ENCODE peak calls at places on chromosomes 16 and 17, in nine cellular contexts. N is putamen; W is lower leg skin; G is GM19239; J is AG04450; X is stimulated activated CD8-positive, alpha-beta memory T cell treated with anti-CD3 and anti-CD28 coated beads, Interleukin-12 subunit alpha, Interleukin-12 subunit beta, amount 100 ng/mL, for 1 hour; B is activated CD4-positive, CD25-positive, alpha-beta regulatory T cell treated with anti-CD3 and anti-CD28 coated beads, Interleukin-2, amount 50 U/mL, for 16 hours; I is sciatic nerve; S is left colon. T is an unnamed sample.

GRCh38 chr16:66580605-66581209 is 1.4 kb downstream of the CMTM2 start:
- DNase-seq in G (no peak), S (no peak), B (no peak), I (no peak), X (no peak), W (no peak), J (peak; percentile 53), N (no peak), T (no peak)

GRCh38 chr16:66240088-66240487 is 126.4 kb upstream of the CDH5 start:
- DNase-seq in W (no peak), X (no peak), J (no peak), I (no peak), N (no peak), S (no peak), G (no peak), B (no peak), T (no peak)

GRCh38 chr17:57369509-57369945 is 113.2 kb downstream of the MSI2 start:
- DNase-seq in N (no peak), S (no peak), G (no peak), X (no peak), I (no peak), J (no peak), W (no peak), B (no peak), T (no peak)

GRCh38 chr17:48722201-48722907 is at the start of gene PRAC1:
- DNase-seq in X (no peak), J (no peak), N (no peak), G (no peak), S (peak; percentile 93), W (no peak), I (no peak), B (no peak), T (no peak)

GRCh38 chr17:50123649-50124349 is 6.2 kb downstream of the SAMD14 start:
- DNase-seq in J (no peak), X (no peak), W (no peak), G (no peak), I (no peak), S (no peak), B (no peak), N (no peak), T (no peak)

GRCh38 chr17:43854498-43854897 is 7.5 kb downstream of the CD300LG start:
- DNase-seq in I (no peak), G (no peak), N (no peak), S (no peak), J (no peak), B (no peak), W (no peak), X (no peak), T (no peak)

GRCh38 chr16:51062039-51062438 is 89.0 kb downstream of the SALL1 start:
- DNase-seq in X (no peak), J (no peak), I (no peak), G (no peak), W (no peak), S (no peak), B (no peak), N (no peak), T (no peak)

GRCh38 chr17:69581061-69581955 is 166.8 kb downstream of the MAP2K6 start:
- DNase-seq in S (no peak), G (peak; percentile 13), B (no peak), X (peak; percentile 1), N (no peak), J (no peak), I (no peak), W (no peak), T (no peak)

GRCh38 chr17:9175700-9176467 is 154.6 kb downstream of the NTN1 start:
- DNase-seq in W (no peak), B (no peak), S (no peak), J (no peak), I (no peak), X (no peak), G (no peak), N (no peak), T (no peak)

GRCh38 chr17:19237389-19238166 is 412 bp downstream of the EPN2 start:
- DNase-seq in N (no peak), B (no peak), W (no peak), X (no peak), S (peak; percentile 48), I (peak; percentile 82), J (no peak), G (peak; percentile 46), T (peak; percentile 27)

GRCh38 chr16:11725457-11725856 is 17.2 kb downstream of the TXNDC11 start:
- DNase-seq in W (no peak), J (no peak), I (no peak), G (no peak), S (no peak), X (no peak), B (no peak), N (no peak), T (no peak)

GRCh38 chr17:4584125-4584834 is at the start of gene SMTNL2:
- DNase-seq in X (no peak), B (no peak), G (no peak), J (no peak), N (no peak), W (no peak), S (no peak), I (no peak), T (no peak)

GRCh38 chr16:88815901-88816589 is 4.3 kb upstream of the APRT start:
- DNase-seq in W (no peak), N (no peak), I (no peak), X (no peak), J (no peak), G (peak; percentile 54), B (no peak), S (no peak), T (no peak)

GRCh38 chr16:13351651-13352217 is 450.3 kb downstream of the SHISA9 start:
- DNase-seq in N (no peak), W (no peak), I (no peak), G (no peak), S (no peak), B (no peak), X (no peak), J (no peak), T (no peak)

GRCh38 chr16:10940501-10941079 is 1.7 kb downstream of the DEXI start:
- DNase-seq in I (no peak), X (no peak), G (no peak), J (no peak), W (no peak), B (no peak), S (peak; percentile 64), N (no peak), T (no peak)

GRCh38 chr17:73109603-73110002 is 17.1 kb upstream of the SLC39A11 start:
- DNase-seq in S (no peak), N (no peak), W (no peak), G (no peak), I (no peak), X (no peak), B (no peak), J (no peak), T (no peak)

GRCh38 chr17:9002610-9003354 is 18.5 kb upstream of the NTN1 start:
- DNase-seq in N (no peak), G (peak; percentile 70), W (no peak), J (no peak), S (no peak), B (no peak), I (no peak), X (no peak), T (no peak)

GRCh38 chr17:8941520-8941919 is 24.0 kb downstream of the PIK3R5 start:
- DNase-seq in B (no peak), G (no peak), S (peak; percentile 35), X (no peak), I (no peak), J (no peak), N (no peak), W (no peak), T (no peak)

GRCh38 chr17:76909971-76910760 is 42.0 kb downstream of the MGAT5B start:
- DNase-seq in S (no peak), J (no peak), X (no peak), B (no peak), W (no peak), N (no peak), G (peak; percentile 53), I (no peak), T (peak; percentile 5)

GRCh38 chr17:77111916-77112315 is 28.9 kb upstream of the SEC14L1 start:
- DNase-seq in B (no peak), G (no peak), W (no peak), J (no peak), X (no peak), N (no peak), I (no peak), S (no peak), T (no peak)

GRCh38 chr17:57097832-57098421 is 12.9 kb downstream of the AKAP1 start:
- DNase-seq in B (no peak), X (no peak), S (no peak), W (no peak), I (no peak), G (no peak), J (no peak), N (no peak), T (no peak)

GRCh38 chr16:50548659-50549560 is 714 bp downstream of the NKD1 start:
- DNase-seq in W (no peak), S (no peak), I (no peak), G (peak; percentile 55), N (no peak), X (peak; percentile 10), B (no peak), J (no peak), T (no peak)

GRCh38 chr16:49483251-49483650 is 109.6 kb downstream of the C16orf78 start:
- DNase-seq in B (no peak), W (no peak), X (no peak), G (no peak), S (no peak), I (peak; percentile 43), J (no peak), N (no peak), T (no peak)

GRCh38 chr17:36926701-36927100 is 10.6 kb upstream of the LHX1 start:
- DNase-seq in W (no peak), N (no peak), B (no peak), J (no peak), G (no peak), X (no peak), S (no peak), I (no peak), T (no peak)

GRCh38 chr16:57689772-57690558 is 4.6 kb upstream of the DRC7 start:
- DNase-seq in W (no peak), B (no peak), N (no peak), X (peak; percentile 11), J (no peak), I (no peak), G (peak; percentile 46), S (no peak), T (peak; percentile 100)

GRCh38 chr16:69465083-69465721 is 40.8 kb downstream of the CYB5B start:
- DNase-seq in G (no peak), S (no peak), I (no peak), B (no peak), N (no peak), W (no peak), X (no peak), J (no peak), T (peak; percentile 35)

T was measured in CMK.